ENCODE peak calls at places on chromosomes 1 and 21, in six cellular contexts. U is uterus, E is left ventricle myocardium inferior, W is heart left ventricle, M is right atrium auricular region, V is T-helper 2 cell. K is an unnamed sample.

GRCh38 chr1:204123376-204123775 is 28.5 kb downstream of the ETNK2 start:
- DNase-seq in U (no peak), E (no peak), W (no peak), M (no peak), V (no peak), K (no peak)

GRCh38 chr1:207304710-207305151 is 16.7 kb upstream of the CD55 start:
- DNase-seq in U (no peak), E (no peak), W (no peak), M (no peak), V (no peak), K (no peak)

GRCh38 chr1:110756506-110756905 is 81.8 kb upstream of the KCNA3 start:
- DNase-seq in U (no peak), E (peak; percentile 62), W (peak; percentile 36), M (no peak), V (no peak), K (no peak)

GRCh38 chr1:54081306-54082270 is 28.2 kb downstream of the TCEANC2 start:
- DNase-seq in U (peak; percentile 22), E (peak; percentile 36), W (peak; percentile 29), M (no peak), V (peak; percentile 7), K (peak; percentile 80)

GRCh38 chr1:85583355-85584263 is 3.0 kb downstream of the CCN1 start:
- DNase-seq in U (no peak), E (no peak), W (no peak), M (no peak), V (no peak), K (no peak)

GRCh38 chr1:244583358-244583757 is 69.6 kb upstream of the DESI2 start:
- DNase-seq in U (no peak), E (no peak), W (no peak), M (no peak), V (no peak), K (no peak)

GRCh38 chr1:85109475-85109874 is 61.2 kb upstream of the MCOLN3 start:
- DNase-seq in U (peak; percentile 43), E (peak; percentile 26), W (peak; percentile 37), M (no peak), V (no peak), K (peak; percentile 69)

GRCh38 chr21:36079010-36079649 is 9.3 kb downstream of the CBR1 start:
- DNase-seq in U (no peak), E (no peak), W (no peak), M (no peak), V (no peak), K (peak; percentile 75)

GRCh38 chr1:164226977-164227376 is 332.0 kb upstream of the PBX1 start:
- DNase-seq in U (no peak), E (no peak), W (no peak), M (no peak), V (no peak), K (no peak)

GRCh38 chr1:78543941-78544630 is 53.3 kb downstream of the PTGFR start:
- DNase-seq in U (no peak), E (no peak), W (no peak), M (no peak), V (no peak), K (no peak)

GRCh38 chr1:68831281-68831680 is 334.4 kb upstream of the DEPDC1 start:
- DNase-seq in U (no peak), E (no peak), W (no peak), M (no peak), V (no peak), K (no peak)

GRCh38 chr1:17193222-17194132 is 11.5 kb upstream of the PADI1 start:
- DNase-seq in U (no peak), E (no peak), W (no peak), M (peak; percentile 26), V (no peak), K (no peak)

GRCh38 chr1:202501281-202501680 is 152.8 kb downstream of the PPP1R12B start:
- DNase-seq in U (no peak), E (no peak), W (no peak), M (no peak), V (no peak), K (no peak)

GRCh38 chr1:79295967-79296366 is 289.4 kb upstream of the ADGRL4 start:
- DNase-seq in U (no peak), E (no peak), W (no peak), M (no peak), V (no peak), K (no peak)